ENCODE peak calls at places on chromosomes 7 and 10, in eight cellular contexts. U is pancreas, J is AG08395, W is left lobe of liver, C is lung, X is AG09309, R is nephron progenitor cell, F is fibroblast of lung. B is an unnamed sample.

GRCh38 chr10:132538031-132538789 is 623 bp downstream of the INPP5A start:
- DNase-seq in U (peak; percentile 86), R (no peak), F (no peak), J (no peak), W (no peak), C (no peak), X (no peak), B (no peak)

GRCh38 chr7:2870471-2870941 is 26.4 kb upstream of the GNA12 start:
- DNase-seq in R (peak; percentile 66), U (no peak), J (peak; percentile 66), F (peak; percentile 59), W (no peak), C (peak; percentile 61), X (no peak), B (no peak)

GRCh38 chr7:493661-494251 is 25.9 kb downstream of the PDGFA start:
- DNase-seq in R (no peak), F (no peak), C (no peak), X (no peak), U (peak; percentile 79), W (no peak), J (no peak), B (no peak)

GRCh38 chr10:103629581-103629980 is 136.1 kb downstream of the NEURL1 start:
- DNase-seq in U (no peak), X (no peak), F (no peak), J (no peak), W (no peak), R (no peak), C (no peak), B (no peak)

GRCh38 chr7:102042016-102042656 is 224.7 kb downstream of the CUX1 start:
- DNase-seq in F (peak; percentile 90), U (no peak), C (no peak), W (no peak), J (peak; percentile 51), X (peak; percentile 29), R (no peak), B (no peak)

GRCh38 chr7:128812514-128813168 is 17.6 kb upstream of the FLNC start:
- DNase-seq in J (no peak), C (no peak), R (no peak), U (peak; percentile 63), F (peak; percentile 11), X (no peak), W (no peak), B (no peak)

GRCh38 chr7:66617295-66617694 is 11.4 kb upstream of the KCTD7 start:
- DNase-seq in J (no peak), R (no peak), X (no peak), C (no peak), U (no peak), F (no peak), W (no peak), B (no peak)

GRCh38 chr10:91519899-91520514 is 109.9 kb downstream of the HECTD2 start:
- DNase-seq in F (no peak), X (no peak), W (no peak), U (no peak), J (no peak), R (peak; percentile 34), C (no peak), B (no peak)

GRCh38 chr10:72257051-72257892 is 16.5 kb upstream of the DDIT4 start:
- DNase-seq in C (no peak), J (no peak), R (no peak), X (no peak), U (no peak), F (no peak), W (no peak), B (no peak)

GRCh38 chr7:4286281-4286680 is 395.8 kb upstream of the FOXK1 start:
- DNase-seq in X (no peak), U (no peak), R (no peak), W (no peak), J (no peak), F (no peak), C (no peak), B (no peak)

GRCh38 chr10:74189999-74190421 is 39.0 kb downstream of the ADK start:
- DNase-seq in J (peak; percentile 55), X (peak; percentile 88), F (peak; percentile 92), C (peak; percentile 51), W (no peak), U (no peak), R (no peak), B (no peak)

GRCh38 chr10:133150226-133150625 is 9.8 kb upstream of the KNDC1 start:
- DNase-seq in F (no peak), W (no peak), C (no peak), J (no peak), R (no peak), U (no peak), X (no peak), B (no peak)

GRCh38 chr7:74615933-74616780 is 41.4 kb upstream of the GTF2I start:
- DNase-seq in F (no peak), U (no peak), X (no peak), J (no peak), W (no peak), C (no peak), R (no peak), B (no peak)

GRCh38 chr10:70121281-70121949 is 11.2 kb downstream of the AIFM2 start:
- DNase-seq in W (no peak), J (no peak), R (no peak), U (no peak), X (no peak), C (no peak), F (no peak), B (no peak)

GRCh38 chr10:61798711-61799110 is 102.8 kb upstream of the ARID5B start:
- DNase-seq in F (no peak), J (no peak), R (no peak), C (no peak), W (no peak), U (no peak), X (no peak), B (no peak)

GRCh38 chr10:75894761-75895160 is 463.3 kb downstream of the LRMDA start:
- DNase-seq in R (no peak), U (no peak), J (no peak), C (no peak), F (no peak), W (no peak), X (no peak), B (no peak)

B was measured in omental fat pad.